ENCODE peak calls at places on chromosomes 13 and 19, in ten cellular contexts. N is H54, L is mesenchymal stem cell, S is left colon, U is non-pigmented ciliary epithelial cell, R is thoracic aorta, I is GM12892, B is bronchial epithelial cell, M is iPS-NIHi11, E is NCI-H187 treated with DMSO at 0.1 percent for 48 hours. Q is an unnamed sample.

GRCh38 chr13:45048890-45049407 is 59.6 kb downstream of the GPALPP1 start:
- DNase-seq in N (no peak), L (no peak), S (no peak), U (no peak), R (no peak), I (no peak), B (no peak), M (no peak), E (no peak), Q (no peak)

GRCh38 chr19:42281175-42282035 is 12.4 kb downstream of the CIC start:
- DNase-seq in N (peak), L (peak), S (peak), U (no peak), R (no peak), I (no peak), B (peak), M (peak), E (no peak), Q (no peak)

GRCh38 chr13:99960663-99961440 is 10.7 kb downstream of the ZIC5 start:
- DNase-seq in N (no peak), L (no peak), S (no peak), U (no peak), R (no peak), I (no peak), B (no peak), M (no peak), E (peak), Q (no peak)

GRCh38 chr19:15417699-15418098 is 1.1 kb downstream of the AKAP8L start:
- DNase-seq in N (no peak), L (no peak), S (no peak), U (no peak), R (no peak), I (no peak), B (peak), M (no peak), E (no peak), Q (peak)

GRCh38 chr13:42260885-42261654 is 10.9 kb upstream of the AKAP11 start:
- DNase-seq in N (no peak), L (no peak), S (no peak), U (no peak), R (no peak), I (no peak), B (no peak), M (no peak), E (no peak), Q (no peak)

GRCh38 chr13:25178070-25178469 is 6.0 kb upstream of the AMER2 start:
- DNase-seq in N (no peak), L (no peak), S (no peak), U (no peak), R (no peak), I (no peak), B (no peak), M (no peak), E (no peak), Q (no peak)

GRCh38 chr13:51148952-51149573 is 38.0 kb upstream of the C13orf42 start:
- DNase-seq in N (no peak), L (peak), S (no peak), U (no peak), R (no peak), I (no peak), B (peak), M (peak), E (no peak), Q (no peak)

GRCh38 chr13:74132768-74133656 is 1.2 kb downstream of the KLF12 start:
- DNase-seq in N (peak), L (peak), S (peak), U (no peak), R (no peak), I (no peak), B (peak), M (no peak), E (no peak), Q (no peak)

GRCh38 chr13:36518707-36519106 is 86.4 kb downstream of the CCNA1 start:
- DNase-seq in N (no peak), L (no peak), S (no peak), U (no peak), R (no peak), I (no peak), B (no peak), M (no peak), E (peak), Q (no peak)

GRCh38 chr19:51295382-51296126 is 15.9 kb upstream of the IGLON5 start:
- DNase-seq in N (no peak), L (no peak), S (no peak), U (no peak), R (no peak), I (no peak), B (no peak), M (peak), E (no peak), Q (no peak)

GRCh38 chr19:873084-874019 is 13.9 kb downstream of the CFD start:
- DNase-seq in N (peak), L (peak), S (peak), U (no peak), R (no peak), I (peak), B (peak), M (peak), E (no peak), Q (peak)

GRCh38 chr19:54674021-54674617 is 11.3 kb downstream of the LILRB4 start:
- DNase-seq in N (peak), L (no peak), S (no peak), U (no peak), R (no peak), I (no peak), B (peak), M (no peak), E (no peak), Q (no peak)

GRCh38 chr13:66805657-66806056 is 424.5 kb downstream of the PCDH9 start:
- DNase-seq in N (no peak), L (no peak), S (no peak), U (peak), R (no peak), I (no peak), B (no peak), M (no peak), E (no peak), Q (peak)

GRCh38 chr19:49875801-49876421 is 1.2 kb downstream of the AKT1S1 start:
- DNase-seq in N (no peak), L (peak), S (no peak), U (no peak), R (no peak), I (no peak), B (no peak), M (no peak), E (no peak), Q (peak)

GRCh38 chr13:30464496-30465351 is 1.0 kb downstream of the HMGB1 start:
- DNase-seq in N (no peak), L (peak), S (peak), U (no peak), R (peak), I (peak), B (peak), M (peak), E (no peak), Q (peak)

GRCh38 chr13:74774252-74774651 is 640.0 kb upstream of the KLF12 start:
- DNase-seq in N (no peak), L (no peak), S (no peak), U (no peak), R (no peak), I (no peak), B (peak), M (no peak), E (no peak), Q (no peak)

GRCh38 chr19:55536951-55537740 is at the start of gene SBK2:
- DNase-seq in N (no peak), L (no peak), S (no peak), U (no peak), R (no peak), I (no peak), B (no peak), M (peak), E (no peak), Q (peak)

GRCh38 chr13:74218291-74218690 is 84.1 kb upstream of the KLF12 start:
- DNase-seq in N (no peak), L (no peak), S (no peak), U (no peak), R (no peak), I (no peak), B (no peak), M (no peak), E (no peak), Q (no peak)

GRCh38 chr19:6744381-6745288 is 5.2 kb downstream of the TRIP10 start:
- DNase-seq in N (peak), L (peak), S (peak), U (peak), R (no peak), I (no peak), B (peak), M (peak), E (no peak), Q (peak)

GRCh38 chr19:20660473-20660872 is 898 bp downstream of the ZNF626 start:
- DNase-seq in N (no peak), L (peak), S (no peak), U (no peak), R (no peak), I (no peak), B (no peak), M (no peak), E (no peak), Q (no peak)

GRCh38 chr19:52570005-52570861 is at the start of gene ZNF701:
- DNase-seq in N (peak), L (peak), S (peak), U (peak), R (peak), I (peak), B (peak), M (peak), E (peak), Q (peak)

GRCh38 chr13:67281476-67281875 is 51.3 kb upstream of the PCDH9 start:
- DNase-seq in N (no peak), L (no peak), S (no peak), U (no peak), R (no peak), I (no peak), B (no peak), M (no peak), E (no peak), Q (no peak)

GRCh38 chr13:23159205-23159586 is 21.6 kb upstream of the SGCG start:
- DNase-seq in N (no peak), L (no peak), S (no peak), U (peak), R (no peak), I (peak), B (peak), M (peak), E (no peak), Q (no peak)

GRCh38 chr13:19822673-19823072 is 39.9 kb upstream of the PSPC1 start:
- DNase-seq in N (no peak), L (no peak), S (no peak), U (no peak), R (no peak), I (no peak), B (no peak), M (no peak), E (no peak), Q (no peak)

GRCh38 chr19:2478324-2478755 is 2.4 kb downstream of the GADD45B start:
- DNase-seq in N (no peak), L (peak), S (peak), U (no peak), R (peak), I (no peak), B (peak), M (no peak), E (no peak), Q (no peak)

GRCh38 chr19:29628661-29629385 is 22.7 kb downstream of the POP4 start:
- DNase-seq in N (no peak), L (no peak), S (no peak), U (no peak), R (no peak), I (no peak), B (no peak), M (no peak), E (no peak), Q (no peak)

GRCh38 chr19:35557539-35558399 is 5.7 kb downstream of the ATP4A start:
- DNase-seq in N (no peak), L (peak), S (no peak), U (no peak), R (no peak), I (no peak), B (peak), M (peak), E (no peak), Q (no peak)

GRCh38 chr13:102195566-102196462 is 206.0 kb downstream of the FGF14 start:
- DNase-seq in N (no peak), L (peak), S (no peak), U (no peak), R (no peak), I (no peak), B (peak), M (no peak), E (no peak), Q (no peak)

GRCh38 chr13:77810430-77810829 is 108.2 kb downstream of the EDNRB start:
- DNase-seq in N (no peak), L (peak), S (no peak), U (no peak), R (no peak), I (no peak), B (peak), M (peak), E (no peak), Q (no peak)

GRCh38 chr13:38376551-38376950 is 26.9 kb downstream of the UFM1 start:
- DNase-seq in N (no peak), L (no peak), S (no peak), U (no peak), R (no peak), I (no peak), B (no peak), M (no peak), E (no peak), Q (no peak)

GRCh38 chr13:73677041-73677589 is 457.1 kb downstream of the KLF12 start:
- DNase-seq in N (no peak), L (no peak), S (no peak), U (peak), R (no peak), I (no peak), B (peak), M (no peak), E (no peak), Q (no peak)

GRCh38 chr19:20928371-20928770 is 5.3 kb downstream of the ZNF85 start:
- DNase-seq in N (peak), L (no peak), S (no peak), U (peak), R (no peak), I (no peak), B (peak), M (no peak), E (no peak), Q (peak)

GRCh38 chr19:4115818-4116385 is 8.0 kb downstream of the MAP2K2 start:
- DNase-seq in N (no peak), L (no peak), S (no peak), U (no peak), R (no peak), I (peak), B (no peak), M (no peak), E (no peak), Q (no peak)

GRCh38 chr13:50370303-50370950 is 355.2 kb downstream of the KCNRG start:
- DNase-seq in N (no peak), L (no peak), S (no peak), U (no peak), R (no peak), I (no peak), B (no peak), M (no peak), E (no peak), Q (no peak)

GRCh38 chr19:13622727-13623126 is 116.4 kb upstream of the CACNA1A start:
- DNase-seq in N (no peak), L (no peak), S (no peak), U (no peak), R (no peak), I (no peak), B (no peak), M (no peak), E (no peak), Q (no peak)

GRCh38 chr13:47822036-47822435 is 179.0 kb downstream of the SUCLA2 start:
- DNase-seq in N (no peak), L (no peak), S (no peak), U (no peak), R (no peak), I (no peak), B (no peak), M (no peak), E (no peak), Q (no peak)

GRCh38 chr19:12838182-12838890 is at the start of gene MAST1:
- DNase-seq in N (peak), L (peak), S (no peak), U (no peak), R (no peak), I (peak), B (no peak), M (peak), E (no peak), Q (no peak)

GRCh38 chr13:45310341-45311138 is 30.4 kb downstream of the TPT1 start:
- DNase-seq in N (no peak), L (no peak), S (no peak), U (no peak), R (no peak), I (no peak), B (no peak), M (no peak), E (no peak), Q (no peak)

GRCh38 chr13:43023244-43023931 is at the start of gene DNAJC15:
- DNase-seq in N (no peak), L (no peak), S (peak), U (no peak), R (peak), I (peak), B (peak), M (peak), E (peak), Q (no peak)